ENCODE peak calls at places on chromosomes 1 and 21, in nine cellular contexts. L, R, Z, T, Q, P, B, M and A are unnamed samples.
A peak's percentile ranks its signal among the peaks of the same experiment; 100 is the strongest.

GRCh38 chr21:42815217-42815616 is 64.1 kb downstream of the WDR4 start:
- DNase-seq in R (no peak), T (no peak), B (no peak), Z (no peak), P (no peak), Q (no peak), L (no peak), M (no peak), A (no peak)

GRCh38 chr21:40143822-40144525 is 276.7 kb downstream of the PCP4 start:
- DNase-seq in L (no peak), Q (no peak), M (peak; percentile 74), T (peak; percentile 36), R (peak; percentile 69), Z (peak; percentile 43), P (no peak), B (peak; percentile 59), A (peak; percentile 55)

GRCh38 chr1:107327446-107327845 is 186.6 kb downstream of the NTNG1 start:
- DNase-seq in Z (no peak), R (no peak), Q (no peak), P (no peak), B (no peak), T (peak; percentile 5), L (no peak), M (no peak), A (no peak)

GRCh38 chr1:16441312-16441641 is 753 bp downstream of the NECAP2 start:
- DNase-seq in Z (no peak), P (no peak), B (no peak), R (no peak), T (no peak), Q (no peak), L (no peak), M (peak; percentile 38), A (peak; percentile 23)

GRCh38 chr1:42737257-42737656 is 2.8 kb downstream of the CLDN19 start:
- DNase-seq in M (peak; percentile 24), R (no peak), Z (peak; percentile 55), L (no peak), P (no peak), B (no peak), T (no peak), Q (no peak), A (no peak)

GRCh38 chr1:62438163-62438562 is 1.3 kb downstream of the USP1 start:
- DNase-seq in Q (no peak), P (no peak), Z (peak; percentile 19), B (no peak), M (peak; percentile 18), L (no peak), R (no peak), T (no peak), A (peak; percentile 8)

GRCh38 chr1:218600968-218601367 is 255.8 kb downstream of the TGFB2 start:
- DNase-seq in M (no peak), B (no peak), P (no peak), T (no peak), Q (no peak), Z (no peak), L (peak; percentile 81), R (no peak), A (peak; percentile 39)

GRCh38 chr1:225762002-225762441 is 15.6 kb upstream of the SRP9 start:
- DNase-seq in M (no peak), B (no peak), T (no peak), Q (no peak), P (no peak), L (no peak), R (no peak), Z (no peak), A (no peak)

GRCh38 chr21:43020771-43021170 is 46.4 kb downstream of the PKNOX1 start:
- DNase-seq in M (no peak), Q (no peak), L (no peak), P (no peak), Z (no peak), T (no peak), R (no peak), B (no peak), A (no peak)

GRCh38 chr1:38114633-38115032 is 68.0 kb upstream of the POU3F1 start:
- DNase-seq in R (no peak), T (no peak), Q (no peak), P (no peak), M (no peak), L (no peak), Z (no peak), B (no peak), A (no peak)

GRCh38 chr1:201655243-201655642 is 116.3 kb downstream of the NAV1 start:
- DNase-seq in M (no peak), Q (no peak), Z (no peak), B (no peak), P (no peak), R (peak; percentile 95), T (peak; percentile 94), L (no peak), A (peak; percentile 63)

GRCh38 chr1:31843506-31843905 is 27.7 kb upstream of the SPOCD1 start:
- DNase-seq in L (peak; percentile 1), R (no peak), B (no peak), T (peak; percentile 99), Q (no peak), M (no peak), P (no peak), Z (no peak), A (peak; percentile 81)

GRCh38 chr1:13730751-13731482 is 30.9 kb downstream of the PRDM2 start:
- DNase-seq in L (no peak), Q (peak; percentile 80), P (peak; percentile 89), T (peak; percentile 62), M (peak; percentile 92), Z (peak; percentile 99), B (no peak), R (no peak), A (no peak)

GRCh38 chr1:242205622-242206489 is 207.0 kb upstream of the MAP1LC3C start:
- DNase-seq in T (peak; percentile 2), B (no peak), Q (no peak), M (no peak), R (no peak), P (no peak), L (no peak), Z (no peak), A (no peak)

GRCh38 chr1:24679725-24680124 is 36.6 kb downstream of the SRRM1 start:
- DNase-seq in R (peak; percentile 79), Q (no peak), P (no peak), B (no peak), Z (no peak), M (no peak), L (no peak), T (no peak), A (no peak)

GRCh38 chr1:173409613-173410012 is 67.5 kb upstream of the PRDX6 start:
- DNase-seq in R (no peak), P (peak; percentile 32), Q (no peak), B (no peak), Z (peak; percentile 73), M (no peak), L (no peak), T (peak; percentile 90), A (peak; percentile 82)

GRCh38 chr21:33836408-33836807 is 79.2 kb downstream of the ATP5PO start:
- DNase-seq in B (no peak), P (no peak), Q (no peak), L (no peak), Z (no peak), T (no peak), R (no peak), M (no peak), A (no peak)

GRCh38 chr1:151998611-151999362 is 5.1 kb upstream of the S100A10 start:
- DNase-seq in Z (no peak), R (no peak), T (no peak), L (no peak), M (no peak), P (no peak), B (no peak), Q (no peak), A (no peak)

GRCh38 chr1:231106347-231106746 is 55.5 kb upstream of the TRIM67 start:
- DNase-seq in P (no peak), R (no peak), Z (no peak), B (no peak), L (no peak), Q (no peak), T (peak; percentile 47), M (no peak), A (peak; percentile 81)

DNA sequence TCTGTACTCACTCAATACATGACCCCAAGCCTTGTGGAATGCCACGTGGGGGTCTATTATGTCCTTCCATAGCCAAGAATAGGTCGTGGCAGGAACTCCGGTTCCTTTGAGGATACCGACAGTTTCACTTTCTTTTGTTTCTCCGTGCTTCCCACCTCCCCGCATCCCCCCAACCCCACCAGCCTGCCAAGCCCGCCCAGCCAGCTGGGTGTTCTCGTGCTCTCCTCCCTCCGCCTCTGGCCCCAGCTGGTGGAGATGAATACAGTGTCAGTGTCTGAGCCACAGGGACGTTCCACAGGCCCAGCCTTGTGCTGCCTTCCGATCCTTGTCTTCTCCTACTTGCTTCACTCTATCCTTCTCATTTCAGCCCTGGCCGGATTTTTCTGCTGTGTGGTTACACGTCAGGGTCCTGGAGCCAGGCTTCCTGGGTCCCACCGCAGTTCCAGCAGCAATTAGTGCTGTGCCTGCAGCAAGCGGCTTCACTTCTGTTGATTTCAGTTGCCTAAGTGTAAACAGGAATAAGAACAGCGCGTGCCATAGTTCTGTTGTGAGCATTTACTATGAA is 4.1 kb upstream of the AGTRAP start:
- DNase-seq in B (no peak), Q (peak; percentile 6), Z (no peak), P (no peak), R (no peak), M (no peak), L (no peak), T (peak; percentile 54), A (peak; percentile 61)
- H3K4me3 ChIP-seq in B (no peak overlapping the region), Q (peak overlapping the region; percentile 61), Z (no peak overlapping the region), P (peak overlapping the region; percentile 37), R (no peak overlapping the region), M (no peak overlapping the region), L (peak overlapping the region; percentile 67), T (peak overlapping the region; percentile 45), A (peak overlapping the region; percentile 9)

DNA sequence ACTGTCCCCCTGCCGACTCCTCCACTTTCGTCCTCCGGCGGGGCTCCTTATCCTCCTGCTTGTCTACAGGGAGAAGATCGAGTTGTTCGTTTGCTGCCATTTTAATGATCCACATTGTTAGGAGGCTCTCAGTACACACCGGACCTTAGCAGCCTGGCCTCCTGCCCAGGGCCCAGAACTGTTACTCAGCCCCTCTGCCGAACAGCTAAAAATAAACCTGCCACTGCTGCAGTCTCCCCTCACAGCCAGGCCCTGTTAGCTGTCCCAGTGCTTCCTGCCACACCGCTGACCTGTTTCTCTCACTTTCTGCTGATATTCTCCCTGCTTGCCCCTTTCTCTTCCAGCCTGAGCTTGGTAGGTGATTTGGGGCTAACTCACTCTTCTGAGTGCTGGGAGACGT is 8.3 kb downstream of the MAPKAPK2 start:
- DNase-seq in Z (no peak), L (no peak), B (no peak), R (no peak), M (peak; percentile 57), T (peak; percentile 69), P (no peak), Q (no peak), A (peak; percentile 80)
- H3K4me3 ChIP-seq in Z (no peak overlapping the region), L (no peak overlapping the region), B (no peak overlapping the region), R (no peak overlapping the region), M (peak overlapping the region; percentile 10), T (no peak overlapping the region), P (no peak overlapping the region), Q (no peak overlapping the region), A (peak overlapping the region; percentile 18)

GRCh38 chr1:230085178-230085515 is 18.1 kb downstream of the GALNT2 start:
- DNase-seq in T (no peak), Q (no peak), M (no peak), Z (no peak), P (no peak), L (peak; percentile 75), B (no peak), R (no peak), A (no peak)
- H3K4me3 ChIP-seq in T (no peak overlapping the region), Q (no peak overlapping the region), M (no peak overlapping the region), Z (no peak overlapping the region), P (no peak overlapping the region), L (peak overlapping the region; percentile 55), B (no peak overlapping the region), R (peak overlapping the region; percentile 15), A (no peak overlapping the region)

GRCh38 chr1:100178092-100178491 is at the start of gene LRRC39:
- DNase-seq in P (no peak), M (no peak), R (no peak), T (no peak), Q (no peak), Z (no peak), L (no peak), B (no peak), A (no peak)
- H3K4me3 ChIP-seq in P (no peak within 1 kb of the TSS), M (no peak within 1 kb of the TSS), R (no peak within 1 kb of the TSS), T (no peak within 1 kb of the TSS), Q (no peak within 1 kb of the TSS), Z (no peak within 1 kb of the TSS), L (no peak within 1 kb of the TSS), B (no peak within 1 kb of the TSS), A (no peak within 1 kb of the TSS)